ENCODE peak calls at places on chromosomes 2 and 18, in eight cellular contexts. C is lung, Q is OCI-LY7, G is GM23338, Z is AG10803, F is fibroblast of pulmonary artery, Y is mammary epithelial cell, M is IMR-90. E is an unnamed sample.

GRCh38 chr2:37443082-37443481 is 98.7 kb downstream of the QPCT start:
- DNase-seq in G (no peak), Z (no peak), Q (no peak), Y (no peak), F (no peak), M (no peak), C (no peak), E (no peak)

GRCh38 chr2:3637311-3637675 is 20.7 kb upstream of the ALLC start:
- DNase-seq in Y (no peak), G (no peak), Q (no peak), Z (no peak), F (no peak), C (no peak), M (no peak), E (no peak)

GRCh38 chr2:160351978-160352377 is 141.6 kb downstream of the RBMS1 start:
- DNase-seq in Q (no peak), G (no peak), F (peak), M (peak), C (no peak), Y (peak), Z (peak), E (peak)

GRCh38 chr2:207692206-207693065 is 19.0 kb upstream of the CCNYL1 start:
- DNase-seq in M (peak), Z (peak), C (peak), Y (no peak), G (peak), Q (peak), F (no peak), E (peak)

GRCh38 chr2:121069434-121069969 is 215.5 kb downstream of the TFCP2L1 start:
- DNase-seq in Y (no peak), Z (no peak), M (no peak), Q (no peak), C (no peak), F (no peak), G (no peak), E (no peak)

GRCh38 chr2:101770672-101771071 is 73.2 kb downstream of the MAP4K4 start:
- DNase-seq in Q (peak), G (peak), F (peak), Y (peak), Z (peak), M (peak), C (no peak), E (peak)

GRCh38 chr2:126910637-126911036 is 11.9 kb downstream of the TEX51 start:
- DNase-seq in Q (peak), G (no peak), M (no peak), C (no peak), F (no peak), Y (no peak), Z (no peak), E (no peak)

GRCh38 chr18:25086876-25087275 is 265.1 kb downstream of the ZNF521 start:
- DNase-seq in Q (no peak), M (no peak), F (no peak), C (no peak), Z (no peak), G (no peak), Y (no peak), E (no peak)

GRCh38 chr2:20496477-20496876 is 49.6 kb downstream of the RHOB start:
- DNase-seq in G (no peak), Q (no peak), Y (no peak), C (no peak), Z (no peak), F (no peak), M (no peak), E (no peak)

GRCh38 chr2:185787530-185788145 is 49.0 kb downstream of the FSIP2 start:
- DNase-seq in Y (peak), F (peak), C (no peak), M (no peak), Q (no peak), Z (no peak), G (no peak), E (peak)

GRCh38 chr2:168758970-168759820 is 43.2 kb upstream of the NOSTRIN start:
- DNase-seq in Z (peak), Y (peak), C (no peak), F (peak), M (peak), Q (peak), G (peak), E (peak)

GRCh38 chr2:185147361-185147760 is 549.0 kb downstream of the ZNF804A start:
- DNase-seq in C (no peak), Q (no peak), M (no peak), Y (no peak), G (no peak), Z (no peak), F (no peak), E (no peak)

GRCh38 chr2:144937066-144937465 is 417.1 kb upstream of the ZEB2 start:
- DNase-seq in Q (no peak), G (no peak), Z (no peak), Y (no peak), M (no peak), C (no peak), F (no peak), E (no peak)

GRCh38 chr2:132538331-132538855 is 121.8 kb downstream of the GPR39 start:
- DNase-seq in Q (no peak), F (no peak), M (no peak), Z (no peak), C (no peak), G (no peak), Y (no peak), E (no peak)

GRCh38 chr2:176789751-176790150 is 422.8 kb upstream of the HNRNPA3 start:
- DNase-seq in Z (peak), Q (no peak), M (no peak), C (no peak), Y (no peak), F (no peak), G (no peak), E (no peak)

GRCh38 chr2:71558300-71559051 is 105.1 kb downstream of the DYSF start:
- DNase-seq in M (no peak), Z (no peak), Q (no peak), F (no peak), Y (no peak), C (no peak), G (peak), E (no peak)

GRCh38 chr2:160583162-160583522 is 89.5 kb upstream of the RBMS1 start:
- DNase-seq in Q (no peak), F (peak), Z (peak), M (peak), G (no peak), Y (no peak), C (no peak), E (peak)

GRCh38 chr2:88199912-88200682 is 30.0 kb downstream of the THNSL2 start:
- DNase-seq in M (no peak), F (no peak), Y (peak), C (peak), Z (no peak), G (peak), Q (no peak), E (peak)

GRCh38 chr18:23740105-23740830 is 51.0 kb downstream of the LAMA3 start:
- DNase-seq in Q (no peak), M (no peak), G (no peak), C (no peak), Y (peak), Z (peak), F (peak), E (peak)

GRCh38 chr18:48803518-48803917 is 147.2 kb downstream of the SMAD7 start:
- DNase-seq in Y (no peak), Z (no peak), G (no peak), M (no peak), C (no peak), Q (no peak), F (no peak), E (no peak)

GRCh38 chr2:179939282-179939681 is 67.8 kb downstream of the CWC22 start:
- DNase-seq in Y (no peak), Q (no peak), G (no peak), M (no peak), C (no peak), Z (no peak), F (no peak), E (no peak)

GRCh38 chr2:51919395-51919794 is 887.5 kb upstream of the NRXN1 start:
- DNase-seq in M (peak), G (no peak), Y (peak), Z (peak), C (no peak), F (peak), Q (no peak), E (peak)

GRCh38 chr2:176118606-176119370 is 2.2 kb downstream of the HOXD10 start:
- DNase-seq in Y (no peak), Z (peak), F (no peak), C (no peak), G (peak), Q (peak), M (no peak), E (peak)

GRCh38 chr2:128594273-128594910 is 275.7 kb upstream of the HS6ST1 start:
- DNase-seq in C (no peak), G (no peak), M (no peak), F (no peak), Q (no peak), Z (no peak), Y (no peak), E (no peak)

GRCh38 chr2:85772019-85772745 is 18.4 kb downstream of the ATOH8 start:
- DNase-seq in C (peak), M (peak), Y (peak), F (peak), Q (no peak), Z (peak), G (peak), E (peak)
- H3K4me3 ChIP-seq in C (no peak), M (no peak), Y (no peak), F (peak), Q (no peak), Z (peak), G (peak), E (no peak)

GRCh38 chr2:241256168-241256545 is 59.3 kb downstream of the HDLBP start:
- DNase-seq in Z (no peak), Y (no peak), G (no peak), M (no peak), C (no peak), Q (no peak), F (no peak), E (no peak)
- TF ChIP-seq CTCF in Z (no peak), Y (no peak), G (no peak), M (no peak), C (no peak), Q (no peak), F (no peak), E (no peak)

DNA sequence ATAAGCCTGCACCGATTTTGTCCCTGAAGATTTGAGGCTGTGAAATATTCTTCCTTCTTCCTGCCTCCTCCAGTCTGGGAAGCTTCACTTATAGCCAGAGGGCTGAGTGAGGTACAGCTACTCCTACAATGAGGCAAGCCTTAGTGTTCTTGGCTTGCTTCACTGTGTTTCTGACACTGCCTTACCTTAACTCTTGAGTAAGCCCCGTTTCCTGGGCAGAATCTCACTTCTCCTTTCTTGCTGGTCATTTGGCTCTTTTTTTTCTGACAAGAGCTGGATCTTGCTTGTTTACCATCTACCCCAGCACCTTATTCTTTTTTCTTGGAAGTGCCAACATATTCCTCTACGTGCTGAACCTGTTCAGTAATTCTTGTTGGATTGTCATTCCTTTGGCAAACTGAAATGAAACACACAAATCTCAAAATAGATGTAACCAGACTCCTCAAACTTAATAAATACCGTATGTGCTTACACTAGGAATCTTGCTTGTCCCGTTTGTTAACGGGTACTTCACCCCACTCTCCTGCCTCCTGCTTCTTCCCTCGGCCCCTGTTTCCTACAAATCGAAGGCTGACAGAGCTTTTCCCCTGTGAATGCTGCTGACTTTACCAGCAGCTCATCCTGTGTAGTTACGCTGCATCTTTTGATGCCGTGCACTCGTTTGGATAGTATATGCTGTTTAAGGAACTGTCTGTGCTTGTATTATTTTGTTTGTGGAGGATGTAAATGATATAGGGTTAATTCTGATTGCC is 132.1 kb downstream of the FMNL2 start:
- DNase-seq in Q (peak), C (peak), F (peak), Z (peak), M (peak), G (no peak), Y (peak), E (peak)
- H3K4me3 ChIP-seq in Q (no peak), C (no peak), F (no peak), Z (no peak), M (no peak), G (no peak), Y (peak), E (no peak)

GRCh38 chr2:223954401-223954800 is 2.9 kb upstream of the MRPL44 start:
- DNase-seq in Q (no peak), Y (peak), C (no peak), Z (peak), F (peak), G (no peak), M (peak), E (peak)

GRCh38 chr2:223959688-223960087 is 2.4 kb downstream of the MRPL44 start:
- DNase-seq in G (no peak), F (peak), Z (peak), Y (no peak), M (peak), Q (peak), C (no peak), E (peak)

GRCh38 chr2:223952280-223952968 is 4.8 kb upstream of the MRPL44 start:
- DNase-seq in Z (no peak), M (no peak), C (no peak), Q (peak), G (no peak), Y (no peak), F (no peak), E (no peak)

GRCh38 chr2:223956267-223956666 is 996 bp upstream of the MRPL44 start:
- DNase-seq in Q (no peak), Y (peak), M (no peak), F (no peak), C (no peak), G (no peak), Z (no peak), E (no peak)

GRCh38 chr2:223957092-223957851 is at the start of gene MRPL44:
- DNase-seq in G (peak), C (peak), Z (peak), Y (peak), M (peak), Q (peak), F (peak), E (peak)
- TF ChIP-seq CTCF in G (no peak), C (no peak), Z (peak), Y (no peak), M (no peak), Q (no peak), F (no peak), E (no peak)

GRCh38 chr2:190159453-190159852 is 96.9 kb upstream of the MSTN start:
- DNase-seq in C (no peak), G (no peak), Q (no peak), M (peak), Z (peak), F (peak), Y (peak), E (peak)
- H3K4me3 ChIP-seq in C (no peak), G (no peak), Q (no peak), M (no peak), Z (no peak), F (no peak), Y (no peak), E (no peak)

GRCh38 chr2:118062669-118063068 is 25.6 kb upstream of the INSIG2 start:
- DNase-seq in C (no peak), Q (no peak), M (no peak), Z (no peak), Y (no peak), F (no peak), G (no peak), E (no peak)

GRCh38 chr2:118062048-118062447 is 26.2 kb upstream of the INSIG2 start:
- DNase-seq in G (no peak), Y (no peak), C (no peak), Z (peak), M (no peak), F (no peak), Q (no peak), E (peak)

GRCh38 chr2:118065015-118065666 is 23.1 kb upstream of the INSIG2 start:
- DNase-seq in M (no peak), Q (no peak), Z (no peak), C (no peak), Y (no peak), F (no peak), G (no peak), E (no peak)

GRCh38 chr2:118061135-118061955 is 26.9 kb upstream of the INSIG2 start:
- DNase-seq in Y (peak), M (peak), Q (peak), C (no peak), Z (peak), G (peak), F (peak), E (peak)

DNA sequence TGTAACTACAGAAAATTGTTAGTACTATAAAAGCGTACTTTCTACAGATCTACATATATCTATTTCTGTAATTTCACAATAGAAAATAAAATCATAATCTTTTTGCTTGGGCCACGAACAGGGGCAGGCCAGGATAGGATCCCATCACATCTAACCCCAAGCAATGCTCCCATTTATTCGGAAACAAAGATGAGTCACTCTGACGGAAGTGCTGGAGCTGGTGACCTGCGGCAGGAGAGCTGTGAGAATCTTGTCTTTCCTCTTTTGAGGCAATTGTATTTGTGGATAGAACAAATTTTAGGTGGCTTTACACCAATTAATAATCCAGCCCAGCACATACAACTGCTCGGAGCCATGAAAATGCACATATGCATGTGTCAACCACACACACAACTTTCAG is 22.3 kb upstream of the INSIG2 start:
- DNase-seq in G (no peak), M (no peak), Q (no peak), C (no peak), Y (no peak), Z (no peak), F (no peak), E (no peak)
- TF ChIP-seq CTCF in G (no peak), M (no peak), Q (no peak), C (no peak), Y (no peak), Z (no peak), F (no peak), E (no peak)